ENCODE peak calls at places on chromosomes 7 and 10, in seven cellular contexts. One of them, this sample, is unnamed.
A peak's percentile ranks its signal among the peaks of the same experiment; 100 is the strongest.

GRCh38 chr10:81866753-81867152 is 8.2 kb upstream of the NRG3 start:
- DNase-seq in CD8-positive, alpha-beta memory T cell: no peak
- DNase-seq in breast epithelium: no peak
- DNase-seq in upper lobe of right lung: no peak
- DNase-seq in hepatocyte: peak; percentile 18
- DNase-seq in lung: no peak
- DNase-seq in astrocyte: no peak
- DNase-seq in this sample: no peak

GRCh38 chr7:140752533-140752932 is 56.0 kb downstream of the NDUFB2 start:
- DNase-seq in CD8-positive, alpha-beta memory T cell: no peak
- DNase-seq in breast epithelium: no peak
- DNase-seq in upper lobe of right lung: no peak
- DNase-seq in hepatocyte: no peak
- DNase-seq in lung: no peak
- DNase-seq in astrocyte: no peak
- DNase-seq in this sample: no peak

GRCh38 chr7:125184801-125185200 is 255.2 kb upstream of the POT1 start:
- DNase-seq in CD8-positive, alpha-beta memory T cell: no peak
- DNase-seq in breast epithelium: no peak
- DNase-seq in upper lobe of right lung: no peak
- DNase-seq in hepatocyte: no peak
- DNase-seq in lung: no peak
- DNase-seq in astrocyte: no peak
- DNase-seq in this sample: no peak

GRCh38 chr10:77038412-77038806 is 599.2 kb downstream of the KCNMA1 start:
- DNase-seq in CD8-positive, alpha-beta memory T cell: no peak
- DNase-seq in breast epithelium: no peak
- DNase-seq in upper lobe of right lung: no peak
- DNase-seq in hepatocyte: no peak
- DNase-seq in lung: no peak
- DNase-seq in astrocyte: no peak
- DNase-seq in this sample: no peak

GRCh38 chr7:141652691-141653090 is 49.3 kb downstream of the DENND11 start:
- DNase-seq in CD8-positive, alpha-beta memory T cell: no peak
- DNase-seq in breast epithelium: no peak
- DNase-seq in upper lobe of right lung: no peak
- DNase-seq in hepatocyte: no peak
- DNase-seq in lung: no peak
- DNase-seq in astrocyte: no peak
- DNase-seq in this sample: no peak

GRCh38 chr7:18693401-18693800 is 197.9 kb downstream of the HDAC9 start:
- DNase-seq in CD8-positive, alpha-beta memory T cell: no peak
- DNase-seq in breast epithelium: no peak
- DNase-seq in upper lobe of right lung: no peak
- DNase-seq in hepatocyte: peak; percentile 74
- DNase-seq in lung: no peak
- DNase-seq in astrocyte: peak; percentile 64
- DNase-seq in this sample: peak; percentile 71

GRCh38 chr7:1666251-1666778 is 3.8 kb upstream of the ELFN1 start:
- DNase-seq in CD8-positive, alpha-beta memory T cell: peak; percentile 41
- DNase-seq in breast epithelium: no peak
- DNase-seq in upper lobe of right lung: peak; percentile 64
- DNase-seq in hepatocyte: peak; percentile 34
- DNase-seq in lung: no peak
- DNase-seq in astrocyte: no peak
- DNase-seq in this sample: no peak

GRCh38 chr7:107579546-107579880 is 533 bp upstream of the BCAP29 start:
- DNase-seq in CD8-positive, alpha-beta memory T cell: no peak
- DNase-seq in breast epithelium: no peak
- DNase-seq in upper lobe of right lung: no peak
- DNase-seq in hepatocyte: no peak
- DNase-seq in lung: no peak
- DNase-seq in astrocyte: no peak
- DNase-seq in this sample: no peak

GRCh38 chr7:70776627-70777101 is 355.3 kb upstream of the GALNT17 start:
- DNase-seq in CD8-positive, alpha-beta memory T cell: no peak
- DNase-seq in breast epithelium: peak; percentile 57
- DNase-seq in upper lobe of right lung: no peak
- DNase-seq in hepatocyte: no peak
- DNase-seq in lung: no peak
- DNase-seq in astrocyte: peak; percentile 75
- DNase-seq in this sample: no peak

GRCh38 chr7:2754086-2754485 is 66.1 kb downstream of the AMZ1 start:
- DNase-seq in CD8-positive, alpha-beta memory T cell: no peak
- DNase-seq in breast epithelium: no peak
- DNase-seq in upper lobe of right lung: no peak
- DNase-seq in hepatocyte: no peak
- DNase-seq in lung: no peak
- DNase-seq in astrocyte: peak; percentile 39
- DNase-seq in this sample: no peak

GRCh38 chr10:78541528-78542470 is 508.1 kb downstream of the RPS24 start:
- DNase-seq in CD8-positive, alpha-beta memory T cell: no peak
- DNase-seq in breast epithelium: no peak
- DNase-seq in upper lobe of right lung: no peak
- DNase-seq in hepatocyte: peak; percentile 45
- DNase-seq in lung: peak; percentile 47
- DNase-seq in astrocyte: peak; percentile 59
- DNase-seq in this sample: no peak

GRCh38 chr10:86665218-86665607 is 3.1 kb upstream of the LDB3 start:
- DNase-seq in CD8-positive, alpha-beta memory T cell: no peak
- DNase-seq in breast epithelium: no peak
- DNase-seq in upper lobe of right lung: no peak
- DNase-seq in hepatocyte: no peak
- DNase-seq in lung: no peak
- DNase-seq in astrocyte: no peak
- DNase-seq in this sample: no peak
- H3K4me1 ChIP-seq in CD8-positive, alpha-beta memory T cell: no peaks in the 10 kb centered on the region
- H3K4me1 ChIP-seq in breast epithelium: no peaks in the 10 kb centered on the region
- H3K4me1 ChIP-seq in upper lobe of right lung: no peaks in the 10 kb centered on the region
- H3K4me1 ChIP-seq in hepatocyte: peaks cover 6% of the 10 kb centered on the region
- H3K4me1 ChIP-seq in lung: peaks cover 4% of the 10 kb centered on the region
- H3K4me1 ChIP-seq in astrocyte: peaks cover 17% of the 10 kb centered on the region
- H3K4me1 ChIP-seq in this sample: peaks cover 22% of the 10 kb centered on the region

DNA sequence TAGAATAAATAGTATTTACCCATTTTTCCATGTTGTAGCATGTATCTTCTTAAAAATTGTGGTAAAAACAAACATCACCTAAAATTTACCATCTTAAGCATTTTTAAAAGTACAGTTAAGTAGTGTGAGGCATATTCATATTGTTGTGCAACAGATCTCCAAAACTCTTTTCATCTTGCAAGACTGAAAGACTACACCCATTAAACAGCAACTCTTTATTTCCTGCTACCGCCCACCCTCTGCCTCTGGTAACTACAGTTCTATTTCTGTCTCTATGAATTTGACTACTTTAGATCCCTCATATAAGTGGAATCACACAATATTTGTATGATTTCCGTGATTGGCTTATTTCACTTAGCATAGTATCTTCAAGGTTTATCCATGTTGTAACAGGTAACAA is 40.0 kb upstream of the AGBL3 start:
- DNase-seq in CD8-positive, alpha-beta memory T cell: no peak
- DNase-seq in breast epithelium: no peak
- DNase-seq in upper lobe of right lung: no peak
- DNase-seq in hepatocyte: no peak
- DNase-seq in lung: no peak
- DNase-seq in astrocyte: no peak
- DNase-seq in this sample: no peak
- H3K36me3 ChIP-seq in CD8-positive, alpha-beta memory T cell: no peaks in the 10 kb centered on the region
- H3K36me3 ChIP-seq in breast epithelium: no peaks in the 10 kb centered on the region
- H3K36me3 ChIP-seq in upper lobe of right lung: peaks cover 25% of the 10 kb centered on the region
- H3K36me3 ChIP-seq in hepatocyte: no peaks in the 10 kb centered on the region
- H3K36me3 ChIP-seq in lung: peaks cover 47% of the 10 kb centered on the region
- H3K36me3 ChIP-seq in astrocyte: peaks cover 80% of the 10 kb centered on the region
- H3K36me3 ChIP-seq in this sample: peaks cover 83% of the 10 kb centered on the region

GRCh38 chr7:100153713-100154519 is 4.6 kb downstream of the TRAPPC14 start:
- DNase-seq in CD8-positive, alpha-beta memory T cell: no peak
- DNase-seq in breast epithelium: no peak
- DNase-seq in upper lobe of right lung: no peak
- DNase-seq in hepatocyte: no peak
- DNase-seq in lung: no peak
- DNase-seq in astrocyte: no peak
- DNase-seq in this sample: no peak
- H3K4me1 ChIP-seq in CD8-positive, alpha-beta memory T cell: peaks cover 51% of the 10 kb centered on the region
- H3K4me1 ChIP-seq in breast epithelium: peaks cover 16% of the 10 kb centered on the region
- H3K4me1 ChIP-seq in upper lobe of right lung: peaks cover 23% of the 10 kb centered on the region
- H3K4me1 ChIP-seq in hepatocyte: peaks cover 15% of the 10 kb centered on the region
- H3K4me1 ChIP-seq in lung: peaks cover 8% of the 10 kb centered on the region
- H3K4me1 ChIP-seq in astrocyte: peaks cover 10% of the 10 kb centered on the region
- H3K4me1 ChIP-seq in this sample: peaks cover 6% of the 10 kb centered on the region

GRCh38 chr10:33262871-33263270 is 71.6 kb downstream of the NRP1 start:
- DNase-seq in CD8-positive, alpha-beta memory T cell: no peak
- DNase-seq in breast epithelium: no peak
- DNase-seq in upper lobe of right lung: no peak
- DNase-seq in hepatocyte: no peak
- DNase-seq in lung: no peak
- DNase-seq in astrocyte: no peak
- DNase-seq in this sample: no peak
- H3K36me3 ChIP-seq in CD8-positive, alpha-beta memory T cell: no peaks in the 10 kb centered on the region
- H3K36me3 ChIP-seq in breast epithelium: no peaks in the 10 kb centered on the region
- H3K36me3 ChIP-seq in upper lobe of right lung: peaks cover 28% of the 10 kb centered on the region
- H3K36me3 ChIP-seq in hepatocyte: no peaks in the 10 kb centered on the region
- H3K36me3 ChIP-seq in lung: peaks cover 18% of the 10 kb centered on the region
- H3K36me3 ChIP-seq in astrocyte: peaks cover 27% of the 10 kb centered on the region
- H3K36me3 ChIP-seq in this sample: peaks cover 18% of the 10 kb centered on the region

This sample was measured in ascending aorta.